ENCODE peak calls at places on chromosomes 2 and 18, in four cellular contexts. Z is fibroblast of lung, B is brain microvascular endothelial cell, D is sigmoid colon. Q is an unnamed sample.

GRCh38 chr2:9778012-9778411 is 65.3 kb upstream of the TAF1B start:
- DNase-seq in B (no peak), Z (no peak), D (no peak), Q (peak)

GRCh38 chr2:85999131-85999831 is 106.4 kb downstream of the POLR1A start:
- DNase-seq in Z (no peak), B (peak), D (no peak), Q (peak)

GRCh38 chr2:174025271-174026121 is 60.3 kb upstream of the SP3 start:
- DNase-seq in B (peak), D (peak), Z (peak), Q (peak)

GRCh38 chr2:171348056-171348455 is 85.7 kb downstream of the METTL8 start:
- DNase-seq in B (no peak), Z (no peak), D (no peak), Q (no peak)

GRCh38 chr18:27604583-27604982 is 419.5 kb upstream of the CHST9 start:
- DNase-seq in B (peak), D (no peak), Z (no peak), Q (no peak)

GRCh38 chr18:26493021-26493420 is 55.3 kb downstream of the KCTD1 start:
- DNase-seq in Z (peak), B (no peak), D (no peak), Q (no peak)

GRCh38 chr2:230677182-230677946 is 35.3 kb upstream of the CAB39 start:
- DNase-seq in Z (peak), D (no peak), B (no peak), Q (no peak)

GRCh38 chr18:11034816-11035215 is 114.6 kb downstream of the PIEZO2 start:
- DNase-seq in D (no peak), Z (peak), B (no peak), Q (no peak)

GRCh38 chr18:57668021-57668420 is 46.4 kb upstream of the NARS1 start:
- DNase-seq in Z (no peak), D (no peak), B (no peak), Q (no peak)

GRCh38 chr2:240572141-240573031 is 4.1 kb downstream of the RNPEPL1 start:
- DNase-seq in B (no peak), Z (no peak), D (peak), Q (peak)

GRCh38 chr18:48713302-48713701 is 174.5 kb downstream of the CTIF start:
- DNase-seq in D (peak), B (no peak), Z (no peak), Q (no peak)

GRCh38 chr18:65983750-65984149 is 232.9 kb downstream of the CDH7 start:
- DNase-seq in Z (no peak), B (no peak), D (no peak), Q (no peak)

GRCh38 chr2:231238694-231239093 is 40.3 kb downstream of the ARMC9 start:
- DNase-seq in B (no peak), Z (no peak), D (no peak), Q (no peak)

GRCh38 chr18:72613589-72613988 is 69.4 kb upstream of the CBLN2 start:
- DNase-seq in B (no peak), Z (no peak), D (no peak), Q (no peak)

GRCh38 chr18:63197246-63197791 is 122.2 kb downstream of the BCL2 start:
- DNase-seq in Z (no peak), D (no peak), B (no peak), Q (no peak)

GRCh38 chr18:60686142-60686541 is 313.6 kb upstream of the MC4R start:
- DNase-seq in D (no peak), B (no peak), Z (no peak), Q (no peak)

GRCh38 chr2:237156131-237156856 is 70.6 kb downstream of the COPS8 start:
- DNase-seq in Z (peak), D (peak), B (peak), Q (peak)

DNA sequence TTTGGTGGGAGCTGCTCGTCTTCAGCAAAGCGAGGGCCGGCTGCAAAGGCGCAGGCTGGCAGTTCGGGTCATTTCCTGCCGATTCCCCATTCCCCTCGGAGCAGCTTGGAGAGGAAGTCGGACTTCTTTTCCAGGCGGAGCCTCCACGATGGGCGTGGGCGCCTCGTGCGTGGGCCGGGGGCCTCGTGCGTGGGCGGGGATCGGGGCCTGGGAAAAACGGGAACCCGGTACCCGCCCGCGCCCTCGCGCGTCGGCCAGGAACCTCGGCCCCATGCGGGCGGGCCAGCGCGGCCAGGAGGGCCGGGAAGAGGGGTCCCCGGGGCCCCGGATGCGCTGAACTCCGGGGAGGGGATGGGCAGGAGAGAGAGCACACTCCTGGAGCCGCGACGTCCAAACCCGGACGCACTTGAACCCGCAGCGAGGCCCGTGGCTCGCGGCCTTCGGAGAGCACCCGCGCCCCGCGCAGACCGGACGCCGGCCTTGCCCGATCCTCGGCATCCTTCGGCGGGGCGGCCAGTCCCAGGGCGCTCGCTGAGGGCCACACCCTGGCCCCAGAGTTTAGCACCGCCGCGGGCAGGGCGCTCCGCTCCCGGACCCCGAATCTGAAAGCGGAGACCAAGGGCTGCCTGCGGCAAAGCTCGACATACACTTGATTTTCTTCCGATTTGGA is 368.4 kb downstream of the MTX2 start:
- DNase-seq in D (peak), Z (peak), B (no peak), Q (no peak)
- TF ChIP-seq CTCF in D (no peak), Z (no peak), B (no peak), Q (no peak)

GRCh38 chr2:181742361-181742760 is 62.0 kb upstream of the NEUROD1 start:
- DNase-seq in D (no peak), B (no peak), Z (peak), Q (no peak)

GRCh38 chr2:181742908-181743722 is 62.8 kb upstream of the NEUROD1 start:
- DNase-seq in Z (peak), D (no peak), B (peak), Q (no peak)

GRCh38 chr2:181738483-181739015 is 58.2 kb upstream of the NEUROD1 start:
- DNase-seq in D (no peak), B (no peak), Z (no peak), Q (no peak)

GRCh38 chr2:181741756-181742155 is 61.4 kb upstream of the NEUROD1 start:
- DNase-seq in Z (peak), B (no peak), D (no peak), Q (no peak)

DNA sequence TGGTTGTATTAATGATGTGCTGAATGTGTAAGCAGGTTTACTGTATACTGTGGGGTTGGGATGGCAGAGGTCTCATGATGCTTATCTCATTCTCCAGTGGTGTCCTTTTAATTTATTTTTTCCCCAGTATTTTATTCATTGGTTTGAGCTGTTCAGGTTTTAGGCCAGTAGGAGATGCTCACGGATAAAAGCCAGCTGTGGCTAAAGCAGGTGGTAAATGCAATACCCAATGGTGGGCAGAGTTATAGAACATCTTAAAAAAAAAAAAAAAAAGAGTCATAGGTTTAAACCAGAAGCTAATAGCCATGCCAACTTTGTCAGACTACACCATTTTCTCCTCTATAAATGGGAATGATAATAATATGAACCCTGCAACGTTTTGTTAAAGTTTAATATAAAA is 57.8 kb upstream of the NEUROD1 start:
- DNase-seq in B (peak), D (no peak), Z (no peak), Q (no peak)
- TF ChIP-seq CTCF in B (peak), D (no peak), Z (peak), Q (no peak)

GRCh38 chr2:147250652-147251356 is 594.0 kb upstream of the ACVR2A start:
- DNase-seq in B (no peak), Z (no peak), D (no peak), Q (no peak)
- TF ChIP-seq CTCF in B (no peak), Z (no peak), D (no peak), Q (no peak)

GRCh38 chr2:118492335-118492734 is 355.1 kb downstream of the EN1 start:
- DNase-seq in B (peak), Z (peak), D (no peak), Q (no peak)
- TF ChIP-seq CTCF in B (peak), Z (peak), D (no peak), Q (no peak)

GRCh38 chr2:172833898-172834297 is 98.3 kb downstream of the RAPGEF4 start:
- DNase-seq in B (peak), Z (peak), D (no peak), Q (no peak)

GRCh38 chr2:172834881-172835280 is 99.2 kb downstream of the RAPGEF4 start:
- DNase-seq in B (no peak), D (no peak), Z (no peak), Q (no peak)

GRCh38 chr2:172839446-172839845 is 103.8 kb downstream of the RAPGEF4 start:
- DNase-seq in D (no peak), Z (no peak), B (no peak), Q (no peak)

GRCh38 chr2:172836386-172837200 is 100.9 kb downstream of the RAPGEF4 start:
- DNase-seq in B (peak), D (no peak), Z (no peak), Q (no peak)
- TF ChIP-seq CTCF in B (no peak), D (no peak), Z (no peak), Q (no peak)

GRCh38 chr2:31997653-31998052 is 13.2 kb downstream of the MEMO1 start:
- DNase-seq in D (no peak), Z (no peak), B (no peak), Q (no peak)

GRCh38 chr2:32002406-32002805 is 8.4 kb downstream of the MEMO1 start:
- DNase-seq in D (no peak), Z (no peak), B (no peak), Q (no peak)

GRCh38 chr2:31999438-31999837 is 11.4 kb downstream of the MEMO1 start:
- DNase-seq in B (no peak), D (no peak), Z (no peak), Q (no peak)

GRCh38 chr2:31996571-31997150 is 14.1 kb downstream of the MEMO1 start:
- DNase-seq in D (no peak), Z (no peak), B (no peak), Q (no peak)

GRCh38 chr2:31998731-31999383 is 12.0 kb downstream of the MEMO1 start:
- DNase-seq in B (no peak), Z (no peak), D (no peak), Q (no peak)
- TF ChIP-seq CTCF in B (no peak), Z (no peak), D (no peak), Q (no peak)

GRCh38 chr2:193963472-193964119 is 1693.4 kb upstream of the SLC39A10 start:
- DNase-seq in D (no peak), Z (peak), B (peak), Q (no peak)
- TF ChIP-seq CTCF in D (no peak), Z (no peak), B (peak), Q (no peak)

GRCh38 chr2:1230155-1230893 is 182.9 kb upstream of the TPO start:
- DNase-seq in D (no peak), Z (no peak), B (no peak), Q (no peak)

GRCh38 chr2:1223791-1224190 is 189.5 kb upstream of the TPO start:
- DNase-seq in D (no peak), B (no peak), Z (no peak), Q (no peak)

GRCh38 chr2:1226766-1227165 is 186.5 kb upstream of the TPO start:
- DNase-seq in D (no peak), B (no peak), Z (no peak), Q (no peak)

GRCh38 chr2:1224901-1225300 is 188.4 kb upstream of the TPO start:
- DNase-seq in Z (no peak), D (no peak), B (peak), Q (no peak)

GRCh38 chr2:1227289-1227900 is 185.9 kb upstream of the TPO start:
- DNase-seq in D (no peak), Z (no peak), B (peak), Q (no peak)
- TF ChIP-seq CTCF in D (no peak), Z (no peak), B (no peak), Q (no peak)

DNA sequence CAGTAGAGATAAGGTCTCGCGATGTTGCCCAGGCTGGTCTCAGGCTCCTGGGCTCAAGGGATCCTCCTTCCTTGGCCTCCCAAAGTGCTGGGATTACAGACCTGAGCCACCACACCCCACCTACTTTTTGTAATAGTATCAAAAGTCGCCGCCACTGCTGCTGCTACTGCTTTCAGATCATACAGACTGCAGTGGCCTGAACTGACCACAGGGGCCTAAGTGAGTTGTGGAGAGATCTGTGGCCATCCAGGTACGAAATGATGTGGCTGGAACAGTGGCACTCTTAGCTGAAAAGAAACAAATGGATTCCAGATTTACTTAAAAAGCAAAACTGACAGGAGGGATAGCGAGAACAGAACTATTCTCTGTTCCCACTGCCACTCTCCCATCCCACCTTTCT is 32.9 kb upstream of the POMC start:
- DNase-seq in B (no peak), D (no peak), Z (no peak), Q (no peak)
- TF ChIP-seq CTCF in B (peak), D (no peak), Z (peak), Q (no peak)